ENCODE peak calls at places on chromosomes 6 and 20, in six cellular contexts. H is ovary, R is stomach, M is K562, L is transverse colon, Y is A549. S is an unnamed sample.

GRCh38 chr6:129634411-129635230 is 75.4 kb downstream of the ARHGAP18 start:
- DNase-seq in H (no peak), R (no peak), M (no peak), L (peak; percentile 69), Y (no peak), S (no peak)

GRCh38 chr6:66926060-66926459 is 1219.0 kb upstream of the EYS start:
- DNase-seq in H (no peak), R (no peak), M (peak; percentile 22), L (no peak), Y (no peak), S (no peak)

GRCh38 chr6:126341126-126341525 is 1.2 kb downstream of the CENPW start:
- DNase-seq in H (no peak), R (no peak), M (no peak), L (no peak), Y (no peak), S (no peak)

GRCh38 chr6:15023448-15023847 is 222.4 kb upstream of the JARID2 start:
- DNase-seq in H (no peak), R (no peak), M (no peak), L (no peak), Y (no peak), S (no peak)

GRCh38 chr6:158131926-158132325 is 36.1 kb downstream of the SERAC1 start:
- DNase-seq in H (no peak), R (no peak), M (peak; percentile 65), L (no peak), Y (peak; percentile 18), S (no peak)

GRCh38 chr6:20919677-20920385 is 385.6 kb downstream of the CDKAL1 start:
- DNase-seq in H (no peak), R (no peak), M (no peak), L (no peak), Y (no peak), S (no peak)

GRCh38 chr6:31180500-31180899 is 10.0 kb upstream of the POU5F1 start:
- DNase-seq in H (peak; percentile 82), R (no peak), M (peak; percentile 65), L (no peak), Y (no peak), S (peak; percentile 70)

GRCh38 chr20:47857142-47857993 is 72.1 kb upstream of the SULF2 start:
- DNase-seq in H (peak; percentile 39), R (no peak), M (peak; percentile 33), L (no peak), Y (no peak), S (no peak)

GRCh38 chr6:130119211-130119610 is 100.8 kb downstream of the L3MBTL3 start:
- DNase-seq in H (no peak), R (no peak), M (no peak), L (no peak), Y (no peak), S (no peak)

GRCh38 chr20:52649727-52650126 is 322.4 kb upstream of the TSHZ2 start:
- DNase-seq in H (no peak), R (no peak), M (no peak), L (no peak), Y (no peak), S (no peak)

GRCh38 chr20:52654552-52654951 is 317.6 kb upstream of the TSHZ2 start:
- DNase-seq in H (no peak), R (no peak), M (no peak), L (no peak), Y (no peak), S (no peak)

GRCh38 chr20:52652271-52652670 is 319.9 kb upstream of the TSHZ2 start:
- DNase-seq in H (no peak), R (no peak), M (no peak), L (no peak), Y (no peak), S (no peak)

GRCh38 chr20:52655365-52655764 is 316.8 kb upstream of the TSHZ2 start:
- DNase-seq in H (no peak), R (no peak), M (no peak), L (no peak), Y (no peak), S (no peak)
- TF ChIP-seq EP300 in H (no peak), R (no peak), M (no peak), L (no peak), Y (no peak), S (no peak)

DNA sequence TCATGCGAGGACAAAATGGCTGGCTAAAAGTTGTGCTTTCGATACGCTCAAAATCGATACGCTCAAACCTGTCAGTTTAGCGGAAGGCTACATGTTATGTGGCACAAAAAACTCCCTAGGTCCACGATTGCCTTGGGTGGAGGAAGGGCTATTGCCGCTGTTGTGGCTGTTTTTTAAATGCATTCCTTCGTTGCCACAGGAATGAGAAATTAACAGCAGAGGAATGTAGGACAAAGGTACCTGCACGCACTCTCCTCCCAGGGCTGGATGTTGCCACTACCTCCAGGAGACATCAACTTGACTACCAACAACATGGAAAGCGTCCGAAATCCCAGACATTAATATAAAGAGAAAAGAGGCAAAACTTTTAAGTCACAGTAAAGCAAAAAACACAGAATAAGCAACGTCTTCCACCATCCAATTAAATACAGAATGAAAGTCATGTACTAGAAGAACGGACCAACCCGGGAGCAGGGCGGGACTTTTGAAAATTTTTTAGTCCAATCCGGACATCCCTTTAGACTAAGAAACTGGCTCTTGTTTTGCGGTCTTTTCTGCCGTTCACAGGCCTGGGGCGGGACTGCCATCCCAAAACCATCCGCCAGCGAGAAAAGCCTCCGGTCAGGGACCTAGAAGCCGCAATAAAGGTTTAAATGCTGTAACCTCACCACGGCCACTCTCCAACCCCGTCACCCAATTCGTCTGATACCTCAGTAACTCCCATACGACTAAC is 32.1 kb upstream of the HFE start:
- DNase-seq in H (peak; percentile 83), R (peak; percentile 87), M (peak; percentile 89), L (peak; percentile 90), Y (peak; percentile 70), S (peak; percentile 95)
- TF ChIP-seq CTCF in H (peak; percentile 49), R (peak; percentile 25), M (peak; percentile 42), L (peak; percentile 66), Y (no peak), S (peak; percentile 23)

DNA sequence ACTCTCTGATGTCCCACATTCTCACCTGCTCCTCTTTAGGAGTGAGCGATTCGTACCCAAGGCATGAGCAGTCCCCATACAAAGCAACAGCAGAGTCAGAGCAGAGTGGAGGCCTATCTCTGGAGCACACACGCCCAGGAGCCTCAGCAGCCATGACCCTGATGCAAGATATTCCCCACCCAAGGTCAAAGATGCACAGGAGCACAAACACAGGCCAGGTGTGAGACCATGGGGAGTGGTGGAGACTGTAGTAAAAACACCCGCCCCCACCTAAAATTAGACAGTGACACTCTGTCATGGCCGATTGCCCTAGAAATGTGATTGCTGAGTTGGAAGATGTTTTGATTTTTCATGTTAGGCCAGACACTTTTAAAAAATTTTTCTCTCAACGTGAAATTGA is 21.4 kb downstream of the RRBP1 start:
- DNase-seq in H (no peak), R (no peak), M (peak; percentile 31), L (no peak), Y (no peak), S (peak; percentile 9)
- H3K27ac ChIP-seq in H (no peak overlapping the region), R (no peak overlapping the region), M (no peak overlapping the region), L (peak overlapping the region; percentile 55), Y (no peak overlapping the region), S (no peak overlapping the region)

GRCh38 chr6:109482913-109483743 is at the start of gene ZBTB24:
- DNase-seq in H (peak; percentile 87), R (peak; percentile 93), M (peak; percentile 97), L (peak; percentile 94), Y (peak; percentile 52), S (peak; percentile 78)
- TF ChIP-seq EP300 in H (no peak), R (no peak), M (no peak), L (no peak), Y (no peak), S (peak; percentile 75)

GRCh38 chr6:160520043-160520904 is 143.8 kb downstream of the LPA start:
- DNase-seq in H (peak; percentile 88), R (peak; percentile 81), M (peak; percentile 84), L (peak; percentile 84), Y (peak; percentile 61), S (peak; percentile 83)
- TF ChIP-seq CTCF in H (peak; percentile 88), R (peak; percentile 91), M (peak; percentile 32), L (peak; percentile 90), Y (peak; percentile 74), S (peak; percentile 88)

GRCh38 chr20:37728635-37728983 is 34.8 kb downstream of the CTNNBL1 start:
- DNase-seq in H (no peak), R (no peak), M (peak; percentile 17), L (no peak), Y (no peak), S (no peak)
- H3K27ac ChIP-seq in H (no peak overlapping the region), R (no peak overlapping the region), M (no peak overlapping the region), L (peak overlapping the region; percentile 13), Y (no peak overlapping the region), S (no peak overlapping the region)

DNA sequence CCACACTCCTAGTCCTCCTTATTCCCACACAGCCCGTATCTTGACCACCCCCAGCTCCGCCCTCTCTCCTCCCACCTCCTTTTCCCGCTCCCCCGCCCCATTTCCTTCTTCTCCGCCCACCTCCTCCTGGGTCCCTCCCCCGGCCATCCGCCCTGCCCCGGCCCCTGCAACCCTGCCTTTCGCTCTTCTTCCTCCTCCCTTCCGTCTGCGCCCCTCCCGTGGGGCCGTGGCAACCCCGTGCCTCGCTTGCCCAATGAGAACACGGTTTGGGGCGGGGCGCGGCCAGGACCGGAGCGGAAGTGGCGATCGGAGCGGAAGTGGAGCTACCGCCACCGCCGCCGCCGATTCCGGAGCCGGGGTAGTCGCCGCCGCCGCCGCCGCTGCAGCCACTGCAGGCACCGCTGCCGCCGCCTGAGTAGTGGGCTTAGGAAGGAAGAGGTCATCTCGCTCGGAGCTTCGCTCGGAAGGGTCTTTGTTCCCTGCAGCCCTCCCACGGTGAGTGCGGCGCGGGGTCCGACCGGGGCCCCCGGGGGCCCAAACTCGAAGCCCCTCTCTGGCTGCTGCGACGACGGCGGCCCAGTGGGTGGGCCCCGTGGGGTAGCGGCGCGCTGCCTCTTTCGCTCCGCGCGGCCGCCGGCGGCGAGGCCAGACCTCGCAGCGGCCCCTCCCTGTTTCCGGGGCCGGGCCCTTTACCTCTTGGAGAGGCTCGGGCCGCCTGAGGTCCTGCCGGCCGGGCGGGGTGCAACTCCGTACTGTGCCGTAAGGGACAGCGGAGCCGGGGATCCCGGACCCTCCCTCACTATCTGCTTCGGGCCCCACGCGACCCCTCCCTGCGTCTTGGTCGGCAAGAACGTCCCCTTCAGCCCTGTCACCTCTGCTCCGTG is at the start of gene YWHAB:
- DNase-seq in H (peak; percentile 98), R (peak; percentile 99), M (peak; percentile 98), L (peak; percentile 99), Y (peak; percentile 93), S (peak; percentile 98)
- TF ChIP-seq EP300 in H (no peak), R (no peak), M (no peak), L (no peak), Y (no peak), S (peak; percentile 90)

DNA sequence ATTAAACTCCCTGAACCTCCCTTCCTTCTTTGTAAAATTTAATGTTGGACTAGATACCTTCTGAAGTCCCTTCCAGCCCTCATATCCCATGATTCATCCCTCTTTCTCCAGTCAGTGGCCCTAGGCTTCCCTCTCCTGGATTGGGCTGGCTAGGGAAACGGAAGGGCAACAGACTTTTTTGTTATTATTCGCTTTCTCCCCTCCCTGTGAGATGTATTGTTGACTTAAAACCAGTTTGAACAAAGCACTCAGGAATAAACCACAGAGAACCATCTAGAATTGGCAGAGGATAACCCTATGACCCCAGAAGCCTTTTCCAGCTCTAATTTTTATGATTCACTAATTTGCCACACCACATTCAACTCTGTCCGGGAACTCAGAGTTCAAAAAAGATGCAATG is 239.7 kb upstream of the SUPT3H start:
- DNase-seq in H (no peak), R (no peak), M (no peak), L (no peak), Y (no peak), S (no peak)
- TF ChIP-seq CTCF in H (no peak), R (peak; percentile 4), M (peak; percentile 20), L (no peak), Y (no peak), S (no peak)

S was measured in tibial nerve.